ENCODE peak calls at places on chromosome 22, in ten cellular contexts. U, Q, F, O, J, D, T, S, H and M are unnamed samples.

GRCh38 chr22:40415531-40416266 is 45.3 kb downstream of the SGSM3 start:
- DNase-seq in J (no peak), T (no peak), S (no peak), F (no peak), D (no peak), Q (no peak), O (no peak), U (no peak), H (no peak), M (no peak)

GRCh38 chr22:25048659-25049657 is 96.4 kb downstream of the KIAA1671 start:
- DNase-seq in T (peak; percentile 37), O (peak; percentile 63), H (peak; percentile 59), D (peak; percentile 56), Q (peak; percentile 59), U (peak; percentile 61), S (peak; percentile 75), J (no peak), F (peak; percentile 77), M (peak; percentile 48)

GRCh38 chr22:40426671-40427070 is 56.3 kb downstream of the SGSM3 start:
- DNase-seq in H (no peak), J (no peak), T (no peak), F (no peak), D (no peak), Q (peak; percentile 35), O (no peak), U (peak; percentile 75), S (no peak), M (no peak)

GRCh38 chr22:38313384-38313955 is 3.8 kb downstream of the CSNK1E start:
- DNase-seq in J (no peak), D (peak; percentile 55), Q (peak; percentile 96), S (no peak), T (no peak), O (no peak), H (peak; percentile 36), F (no peak), U (no peak), M (no peak)

GRCh38 chr22:39173787-39174497 is 21.5 kb upstream of the CBX7 start:
- DNase-seq in J (no peak), O (no peak), T (no peak), D (no peak), F (no peak), Q (no peak), H (peak; percentile 56), S (peak; percentile 32), U (no peak), M (no peak)

GRCh38 chr22:24302591-24302990 is 32.0 kb downstream of the SPECC1L start:
- DNase-seq in O (no peak), S (no peak), H (no peak), F (no peak), U (no peak), D (no peak), T (no peak), J (no peak), Q (no peak), M (no peak)

GRCh38 chr22:24331468-24332440 is 61.1 kb downstream of the SPECC1L start:
- DNase-seq in O (no peak), Q (no peak), S (no peak), D (no peak), J (no peak), F (no peak), H (no peak), U (no peak), T (no peak), M (no peak)

GRCh38 chr22:50071432-50072166 is 13.5 kb upstream of the TTLL8 start:
- DNase-seq in O (no peak), J (no peak), U (no peak), Q (no peak), H (no peak), T (no peak), F (no peak), D (no peak), S (no peak), M (no peak)

GRCh38 chr22:31343235-31344191 is 2.6 kb downstream of the PATZ1 start:
- DNase-seq in U (no peak), J (no peak), T (no peak), Q (peak; percentile 8), H (no peak), D (no peak), S (peak; percentile 40), F (peak; percentile 87), O (no peak), M (no peak)

GRCh38 chr22:31075961-31076360 is 5.2 kb upstream of the SMTN start:
- DNase-seq in S (no peak), J (no peak), O (no peak), Q (no peak), D (no peak), U (no peak), H (no peak), T (no peak), F (no peak), M (no peak)

GRCh38 chr22:36816635-36817428 is at the start of gene PVALB:
- DNase-seq in T (no peak), F (no peak), S (peak; percentile 10), J (no peak), Q (no peak), O (no peak), U (no peak), D (peak; percentile 7), H (no peak), M (no peak)

GRCh38 chr22:48820481-48821345 is 1007.0 kb downstream of the BRD1 start:
- DNase-seq in S (no peak), T (no peak), H (no peak), Q (no peak), U (no peak), F (no peak), J (no peak), D (no peak), O (no peak), M (no peak)

GRCh38 chr22:46753761-46754109 is 8.7 kb upstream of the TBC1D22A start:
- DNase-seq in Q (no peak), T (no peak), O (no peak), U (no peak), J (no peak), F (no peak), S (no peak), H (no peak), D (no peak), M (no peak)

GRCh38 chr22:42018224-42018623 is 19.6 kb downstream of the WBP2NL start:
- DNase-seq in J (no peak), Q (no peak), O (no peak), H (no peak), D (no peak), F (no peak), T (no peak), U (no peak), S (no peak), M (no peak)

GRCh38 chr22:32476804-32477203 is 2.2 kb downstream of the FBXO7 start:
- DNase-seq in D (no peak), Q (no peak), J (no peak), U (no peak), H (no peak), T (no peak), S (no peak), O (no peak), F (no peak), M (no peak)

GRCh38 chr22:24392218-24392931 is 35.0 kb upstream of the ADORA2A start:
- DNase-seq in F (peak; percentile 23), S (no peak), D (no peak), U (no peak), Q (no peak), O (no peak), T (no peak), J (no peak), H (no peak), M (no peak)

GRCh38 chr22:44369241-44369652 is 56.5 kb upstream of the SHISAL1 start:
- DNase-seq in T (no peak), Q (no peak), U (no peak), D (no peak), H (no peak), S (no peak), J (no peak), F (no peak), O (no peak), M (no peak)

GRCh38 chr22:32543020-32543357 is 68.4 kb downstream of the FBXO7 start:
- DNase-seq in S (no peak), H (no peak), F (no peak), Q (no peak), T (no peak), U (no peak), D (no peak), O (no peak), J (no peak), M (no peak)

GRCh38 chr22:20458530-20459151 is 21.0 kb upstream of the SCARF2 start:
- DNase-seq in F (no peak), T (no peak), O (no peak), U (no peak), D (no peak), Q (no peak), S (no peak), J (no peak), H (no peak), M (no peak)

GRCh38 chr22:30705710-30706651 is 11.3 kb downstream of the OSBP2 start:
- DNase-seq in Q (no peak), D (no peak), H (no peak), T (peak; percentile 92), J (no peak), U (no peak), S (peak; percentile 43), O (peak; percentile 41), F (no peak), M (peak; percentile 86)

GRCh38 chr22:17201285-17201945 is 17.8 kb downstream of the ADA2 start:
- DNase-seq in Q (peak; percentile 14), O (no peak), T (no peak), U (no peak), S (no peak), F (peak; percentile 13), J (no peak), H (no peak), D (no peak), M (no peak)

GRCh38 chr22:30324008-30324730 is 2.6 kb downstream of the TBC1D10A start:
- DNase-seq in S (peak; percentile 45), O (no peak), J (no peak), D (no peak), Q (no peak), T (no peak), F (no peak), U (no peak), H (peak; percentile 53), M (peak; percentile 89)

GRCh38 chr22:46657996-46658947 is 38.1 kb downstream of the GRAMD4 start:
- DNase-seq in U (no peak), Q (no peak), T (no peak), J (no peak), D (no peak), S (no peak), F (no peak), O (no peak), H (no peak), M (no peak)

GRCh38 chr22:50250555-50251471 is at the start of gene HDAC10:
- DNase-seq in Q (peak; percentile 81), O (peak; percentile 72), S (peak; percentile 90), F (peak; percentile 75), U (no peak), T (peak; percentile 85), H (peak; percentile 71), D (peak; percentile 54), J (no peak), M (peak; percentile 66)

GRCh38 chr22:20036119-20036518 is 15.2 kb downstream of the TANGO2 start:
- DNase-seq in U (no peak), T (no peak), O (no peak), S (no peak), D (no peak), Q (no peak), H (no peak), J (no peak), F (no peak), M (no peak)